ENCODE peak calls at places on chromosomes 13 and 19, in five cellular contexts. One of them, this sample, is unnamed.

GRCh38 chr19:14167594-14168138 is 31.3 kb upstream of the ASF1B start:
- DNase-seq in thoracic aorta: no peak
- DNase-seq in osteocyte: no peak
- DNase-seq in kidney: no peak
- DNase-seq in NB4: peak; percentile 77
- DNase-seq in this sample: no peak

GRCh38 chr19:54648129-54648528 is 14.7 kb upstream of the LILRB4 start:
- DNase-seq in thoracic aorta: no peak
- DNase-seq in osteocyte: peak; percentile 40
- DNase-seq in kidney: no peak
- DNase-seq in NB4: no peak
- DNase-seq in this sample: no peak

GRCh38 chr19:13712767-13713201 is 51.5 kb upstream of the MRI1 start:
- DNase-seq in thoracic aorta: no peak
- DNase-seq in osteocyte: no peak
- DNase-seq in kidney: no peak
- DNase-seq in NB4: no peak
- DNase-seq in this sample: no peak

GRCh38 chr13:23467932-23468278 is 34.4 kb upstream of the SACS start:
- DNase-seq in thoracic aorta: no peak
- DNase-seq in osteocyte: no peak
- DNase-seq in kidney: no peak
- DNase-seq in NB4: no peak
- DNase-seq in this sample: no peak

GRCh38 chr19:44644391-44645016 is 794 bp downstream of the PVR start:
- DNase-seq in thoracic aorta: no peak
- DNase-seq in osteocyte: no peak
- DNase-seq in kidney: no peak
- DNase-seq in NB4: peak; percentile 45
- DNase-seq in this sample: no peak

GRCh38 chr13:57409121-57409520 is 222.4 kb upstream of the PCDH17 start:
- DNase-seq in thoracic aorta: no peak
- DNase-seq in osteocyte: no peak
- DNase-seq in kidney: no peak
- DNase-seq in NB4: no peak
- DNase-seq in this sample: no peak

GRCh38 chr13:32666990-32667571 is 80.8 kb downstream of the PDS5B start:
- DNase-seq in thoracic aorta: no peak
- DNase-seq in osteocyte: no peak
- DNase-seq in kidney: no peak
- DNase-seq in NB4: no peak
- DNase-seq in this sample: no peak

GRCh38 chr13:75076476-75076875 is 405.5 kb downstream of the TBC1D4 start:
- DNase-seq in thoracic aorta: no peak
- DNase-seq in osteocyte: no peak
- DNase-seq in kidney: no peak
- DNase-seq in NB4: no peak
- DNase-seq in this sample: no peak

GRCh38 chr13:36211567-36211966 is 2.8 kb downstream of the SOHLH2 start:
- DNase-seq in thoracic aorta: no peak
- DNase-seq in osteocyte: no peak
- DNase-seq in kidney: no peak
- DNase-seq in NB4: no peak
- DNase-seq in this sample: no peak

DNA sequence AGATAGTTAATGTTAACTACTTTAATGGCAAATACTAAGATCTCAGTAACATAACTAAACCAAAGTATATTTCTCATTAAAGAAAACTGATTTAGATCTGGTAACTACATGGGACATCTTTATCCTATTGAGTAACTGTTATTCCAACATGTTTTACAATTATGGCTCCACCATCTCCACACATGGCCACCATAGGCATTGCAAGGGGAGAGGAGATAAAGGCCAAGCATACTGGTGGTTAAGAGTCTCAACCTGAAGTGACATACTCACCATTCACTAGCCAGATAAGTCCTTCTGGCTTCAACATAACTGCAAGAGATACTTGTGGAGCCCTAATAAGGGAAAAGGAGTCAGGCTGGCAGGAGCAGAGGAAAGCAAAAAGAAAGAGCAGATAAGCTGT is 1586.4 kb upstream of the SPRY2 start:
- DNase-seq in thoracic aorta: no peak
- DNase-seq in osteocyte: no peak
- DNase-seq in kidney: no peak
- DNase-seq in NB4: no peak
- DNase-seq in this sample: no peak
- TF ChIP-seq CTCF in thoracic aorta: no peak
- TF ChIP-seq CTCF in osteocyte: peak; percentile 28
- TF ChIP-seq CTCF in kidney: no peak
- TF ChIP-seq CTCF in NB4: no peak
- TF ChIP-seq CTCF in this sample: no peak

GRCh38 chr19:1592755-1593628 is at the start of gene MBD3:
- DNase-seq in thoracic aorta: peak; percentile 75
- DNase-seq in osteocyte: peak; percentile 99
- DNase-seq in kidney: peak; percentile 98
- DNase-seq in NB4: peak; percentile 89
- DNase-seq in this sample: peak; percentile 98
- TF ChIP-seq CTCF in thoracic aorta: no peak
- TF ChIP-seq CTCF in osteocyte: no peak
- TF ChIP-seq CTCF in kidney: no peak
- TF ChIP-seq CTCF in NB4: no peak
- TF ChIP-seq CTCF in this sample: no peak

GRCh38 chr19:33248954-33249613 is 23.4 kb upstream of the SLC7A10 start:
- DNase-seq in thoracic aorta: no peak
- DNase-seq in osteocyte: no peak
- DNase-seq in kidney: peak; percentile 75
- DNase-seq in NB4: peak; percentile 85
- DNase-seq in this sample: no peak
- TF ChIP-seq CTCF in thoracic aorta: no peak
- TF ChIP-seq CTCF in osteocyte: no peak
- TF ChIP-seq CTCF in kidney: no peak
- TF ChIP-seq CTCF in NB4: no peak
- TF ChIP-seq CTCF in this sample: no peak

GRCh38 chr19:5052515-5052914 is 83.6 kb downstream of the KDM4B start:
- DNase-seq in thoracic aorta: no peak
- DNase-seq in osteocyte: no peak
- DNase-seq in kidney: no peak
- DNase-seq in NB4: no peak
- DNase-seq in this sample: no peak
- TF ChIP-seq CTCF in thoracic aorta: no peak
- TF ChIP-seq CTCF in osteocyte: peak; percentile 7
- TF ChIP-seq CTCF in kidney: no peak
- TF ChIP-seq CTCF in NB4: no peak
- TF ChIP-seq CTCF in this sample: no peak

DNA sequence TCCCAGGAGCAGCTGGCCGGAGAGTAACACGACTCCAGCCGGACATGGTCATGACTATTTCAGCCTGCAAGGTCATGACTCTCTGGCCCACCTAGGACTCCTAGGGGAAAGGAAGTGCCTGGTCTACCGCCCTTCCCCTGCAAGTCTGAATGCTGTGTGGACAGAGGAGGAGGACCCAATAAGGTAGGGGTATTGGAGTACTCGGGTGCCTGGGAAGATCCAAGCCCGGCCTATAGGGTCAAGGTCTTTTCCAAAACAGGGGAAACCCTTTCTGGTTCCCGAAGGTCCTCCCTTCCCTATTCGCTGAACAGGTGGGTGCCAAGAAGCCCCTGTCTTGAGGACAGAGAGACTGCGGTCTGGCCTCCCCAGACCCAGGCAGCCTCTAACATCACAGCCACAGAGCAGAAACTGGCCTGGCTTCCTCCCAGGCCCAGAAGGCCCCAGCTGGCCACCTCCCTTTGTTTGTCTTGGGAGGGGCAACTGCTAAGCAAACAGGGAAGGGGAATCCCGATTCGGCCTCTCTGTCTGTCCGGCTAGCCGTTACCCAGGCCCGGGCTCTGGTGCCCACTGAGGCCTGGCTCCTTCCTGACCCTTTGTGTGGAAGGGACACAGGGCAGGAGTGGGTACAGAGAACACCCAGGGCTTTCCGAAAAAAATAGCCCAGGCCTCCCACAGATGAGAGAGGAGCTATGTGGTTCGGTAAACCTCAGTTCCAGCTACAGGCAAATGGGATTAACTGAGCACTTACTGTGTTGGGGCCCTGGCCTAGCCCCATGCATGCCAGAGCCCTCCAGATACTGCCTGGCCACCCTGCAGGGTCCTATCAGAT is 5.3 kb upstream of the GRAMD1A start:
- DNase-seq in thoracic aorta: no peak
- DNase-seq in osteocyte: no peak
- DNase-seq in kidney: peak; percentile 79
- DNase-seq in NB4: no peak
- DNase-seq in this sample: no peak
- TF ChIP-seq CTCF in thoracic aorta: no peak
- TF ChIP-seq CTCF in osteocyte: no peak
- TF ChIP-seq CTCF in kidney: no peak
- TF ChIP-seq CTCF in NB4: no peak
- TF ChIP-seq CTCF in this sample: no peak